ENCODE peak calls at places on chromosomes 11 and 22, in four cellular contexts. One of them, this sample, is unnamed.

GRCh38 chr22:26372890-26373289 is 56.2 kb upstream of the ASPHD2 start:
- DNase-seq in AG04450: no peak
- DNase-seq in SK-N-SH: no peak
- DNase-seq in endothelial cell of umbilical vein: no peak
- DNase-seq in this sample: no peak

GRCh38 chr11:71383461-71383860 is 64.7 kb downstream of the DHCR7 start:
- DNase-seq in AG04450: no peak
- DNase-seq in SK-N-SH: no peak
- DNase-seq in endothelial cell of umbilical vein: no peak
- DNase-seq in this sample: no peak

GRCh38 chr11:17740649-17741235 is 6.2 kb downstream of the KCNC1 start:
- DNase-seq in AG04450: no peak
- DNase-seq in SK-N-SH: no peak
- DNase-seq in endothelial cell of umbilical vein: no peak
- DNase-seq in this sample: peak

GRCh38 chr22:27749597-27750225 is 51.8 kb downstream of the MN1 start:
- DNase-seq in AG04450: no peak
- DNase-seq in SK-N-SH: no peak
- DNase-seq in endothelial cell of umbilical vein: no peak
- DNase-seq in this sample: peak

GRCh38 chr11:88849368-88849767 is 216.4 kb downstream of the GRM5 start:
- DNase-seq in AG04450: no peak
- DNase-seq in SK-N-SH: no peak
- DNase-seq in endothelial cell of umbilical vein: no peak
- DNase-seq in this sample: no peak

GRCh38 chr11:128555606-128556005 is 31.8 kb downstream of the ETS1 start:
- DNase-seq in AG04450: no peak
- DNase-seq in SK-N-SH: no peak
- DNase-seq in endothelial cell of umbilical vein: peak
- DNase-seq in this sample: no peak

GRCh38 chr11:124673333-124674167 is at the start of the genes SIAE and SPA17:
- DNase-seq in AG04450: peak
- DNase-seq in SK-N-SH: peak
- DNase-seq in endothelial cell of umbilical vein: peak
- DNase-seq in this sample: peak

GRCh38 chr11:79697905-79698304 is 257.1 kb upstream of the TENM4 start:
- DNase-seq in AG04450: no peak
- DNase-seq in SK-N-SH: no peak
- DNase-seq in endothelial cell of umbilical vein: no peak
- DNase-seq in this sample: no peak

GRCh38 chr11:60485987-60486386 is 6.6 kb upstream of the MS4A12 start:
- DNase-seq in AG04450: no peak
- DNase-seq in SK-N-SH: peak
- DNase-seq in endothelial cell of umbilical vein: peak
- DNase-seq in this sample: peak

GRCh38 chr22:19871023-19871844 is 16.6 kb upstream of the GNB1L start:
- DNase-seq in AG04450: no peak
- DNase-seq in SK-N-SH: no peak
- DNase-seq in endothelial cell of umbilical vein: no peak
- DNase-seq in this sample: peak

GRCh38 chr11:71476926-71477636 is 24.1 kb downstream of the NADSYN1 start:
- DNase-seq in AG04450: no peak
- DNase-seq in SK-N-SH: no peak
- DNase-seq in endothelial cell of umbilical vein: no peak
- DNase-seq in this sample: no peak

GRCh38 chr22:44362249-44363040 is 49.7 kb upstream of the SHISAL1 start:
- DNase-seq in AG04450: no peak
- DNase-seq in SK-N-SH: no peak
- DNase-seq in endothelial cell of umbilical vein: no peak
- DNase-seq in this sample: peak

GRCh38 chr11:62449451-62449851 is 30.6 kb downstream of the SCGB1A1 start:
- DNase-seq in AG04450: no peak
- DNase-seq in SK-N-SH: no peak
- DNase-seq in endothelial cell of umbilical vein: no peak
- DNase-seq in this sample: no peak

GRCh38 chr22:48004038-48004437 is 1241.6 kb downstream of the TBC1D22A start:
- DNase-seq in AG04450: no peak
- DNase-seq in SK-N-SH: no peak
- DNase-seq in endothelial cell of umbilical vein: no peak
- DNase-seq in this sample: no peak
- TF ChIP-seq CTCF in AG04450: no peak
- TF ChIP-seq CTCF in SK-N-SH: no peak
- TF ChIP-seq CTCF in endothelial cell of umbilical vein: no peak
- TF ChIP-seq CTCF in this sample: no peak

GRCh38 chr11:10623797-10624761 is 55.6 kb upstream of the LYVE1 start:
- DNase-seq in AG04450: no peak
- DNase-seq in SK-N-SH: peak
- DNase-seq in endothelial cell of umbilical vein: no peak
- DNase-seq in this sample: peak
- TF ChIP-seq CTCF in AG04450: peak
- TF ChIP-seq CTCF in SK-N-SH: peak
- TF ChIP-seq CTCF in endothelial cell of umbilical vein: peak
- TF ChIP-seq CTCF in this sample: no peak

GRCh38 chr11:119982517-119983239 is 155.2 kb downstream of the TRIM29 start:
- DNase-seq in AG04450: no peak
- DNase-seq in SK-N-SH: no peak
- DNase-seq in endothelial cell of umbilical vein: no peak
- DNase-seq in this sample: no peak

GRCh38 chr11:119985551-119985950 is 152.4 kb downstream of the TRIM29 start:
- DNase-seq in AG04450: no peak
- DNase-seq in SK-N-SH: no peak
- DNase-seq in endothelial cell of umbilical vein: no peak
- DNase-seq in this sample: no peak

GRCh38 chr11:119980431-119980830 is 157.5 kb downstream of the TRIM29 start:
- DNase-seq in AG04450: no peak
- DNase-seq in SK-N-SH: no peak
- DNase-seq in endothelial cell of umbilical vein: no peak
- DNase-seq in this sample: no peak

GRCh38 chr11:119983816-119984215 is 154.1 kb downstream of the TRIM29 start:
- DNase-seq in AG04450: no peak
- DNase-seq in SK-N-SH: no peak
- DNase-seq in endothelial cell of umbilical vein: no peak
- DNase-seq in this sample: no peak

DNA sequence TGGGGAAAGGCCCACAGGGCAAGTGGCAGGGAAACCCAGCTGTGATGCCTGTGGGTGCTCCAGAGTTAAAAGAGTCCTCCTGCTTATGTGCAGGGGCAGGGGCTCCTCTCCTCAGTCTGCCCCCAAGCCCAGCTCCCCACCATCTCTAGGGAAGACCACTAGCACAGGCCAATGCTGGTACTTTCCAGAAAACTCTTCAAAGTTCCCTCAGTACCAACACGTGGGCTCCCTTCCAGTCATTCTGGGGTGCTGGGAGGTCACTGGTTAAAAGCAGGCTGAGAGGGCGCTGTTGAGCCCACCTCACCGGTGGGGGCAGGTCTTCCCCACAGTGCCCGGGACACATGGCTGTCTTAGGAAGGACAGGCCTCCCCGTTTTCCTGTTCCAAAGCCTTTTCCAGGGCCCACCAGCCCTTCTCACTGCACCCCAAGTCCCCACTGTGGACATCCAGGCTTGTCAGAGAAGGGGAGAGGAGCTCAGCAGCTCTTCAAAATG is 154.6 kb downstream of the TRIM29 start:
- DNase-seq in AG04450: no peak
- DNase-seq in SK-N-SH: no peak
- DNase-seq in endothelial cell of umbilical vein: no peak
- DNase-seq in this sample: no peak
- TF ChIP-seq CTCF in AG04450: no peak
- TF ChIP-seq CTCF in SK-N-SH: no peak
- TF ChIP-seq CTCF in endothelial cell of umbilical vein: no peak
- TF ChIP-seq CTCF in this sample: no peak

GRCh38 chr11:123429851-123430735 is at the start of gene GRAMD1B:
- DNase-seq in AG04450: peak
- DNase-seq in SK-N-SH: peak
- DNase-seq in endothelial cell of umbilical vein: peak
- DNase-seq in this sample: peak
- TF ChIP-seq CTCF in AG04450: peak
- TF ChIP-seq CTCF in SK-N-SH: peak
- TF ChIP-seq CTCF in endothelial cell of umbilical vein: peak
- TF ChIP-seq CTCF in this sample: no peak

This sample was measured in glutamatergic neuron.